ENCODE peak calls at places on chromosomes 3 and 15, in eight cellular contexts. J is tibial nerve, O is esophagus muscularis mucosa, B is H1, K is PC-3, Q is transverse colon, X is left ventricle myocardium inferior, D is SJCRH30. R is an unnamed sample.

GRCh38 chr3:59425942-59426341 is 376.1 kb upstream of the CFAP20DC start:
- DNase-seq in X (no peak), Q (no peak), K (no peak), B (no peak), O (no peak), D (no peak), J (no peak), R (no peak)

GRCh38 chr3:105715372-105715771 is 153.4 kb downstream of the CBLB start:
- DNase-seq in J (no peak), O (no peak), X (no peak), D (no peak), B (no peak), K (peak; percentile 27), Q (no peak), R (no peak)

GRCh38 chr3:140809326-140809725 is 131.5 kb downstream of the TRIM42 start:
- DNase-seq in X (no peak), J (no peak), B (no peak), K (no peak), D (peak; percentile 63), O (no peak), Q (no peak), R (no peak)

GRCh38 chr15:39145146-39145545 is 435.7 kb upstream of the THBS1 start:
- DNase-seq in J (no peak), X (no peak), K (no peak), B (no peak), Q (no peak), D (no peak), O (no peak), R (no peak)

GRCh38 chr15:88391006-88391405 is 76.2 kb downstream of the MRPL46 start:
- DNase-seq in D (no peak), Q (no peak), J (no peak), X (no peak), B (no peak), K (no peak), O (no peak), R (no peak)

GRCh38 chr3:12177131-12177530 is 18.4 kb upstream of the TIMP4 start:
- DNase-seq in K (no peak), Q (no peak), O (no peak), X (no peak), D (no peak), B (no peak), J (no peak), R (no peak)

GRCh38 chr15:42688301-42688700 is 48.6 kb downstream of the CDAN1 start:
- DNase-seq in D (no peak), Q (no peak), X (no peak), J (no peak), K (no peak), O (no peak), B (no peak), R (no peak)

GRCh38 chr15:35886765-35887164 is 340.8 kb upstream of the DPH6 start:
- DNase-seq in D (no peak), X (no peak), O (no peak), J (no peak), B (no peak), Q (no peak), K (peak; percentile 62), R (no peak)

GRCh38 chr3:141091416-141091815 is 40.3 kb downstream of the SPSB4 start:
- DNase-seq in B (no peak), X (no peak), K (no peak), J (no peak), O (no peak), Q (no peak), D (no peak), R (no peak)

GRCh38 chr15:57297163-57297593 is 79.1 kb upstream of the CGNL1 start:
- DNase-seq in Q (no peak), O (no peak), X (no peak), J (no peak), B (no peak), K (no peak), D (no peak), R (no peak)

GRCh38 chr3:171351676-171352075 is 108.5 kb downstream of the TNIK start:
- DNase-seq in J (no peak), O (no peak), B (no peak), Q (no peak), D (peak; percentile 51), X (no peak), K (peak; percentile 98), R (no peak)

GRCh38 chr3:42605550-42606173 is 5.2 kb downstream of the NKTR start:
- DNase-seq in D (no peak), B (no peak), Q (no peak), O (no peak), J (no peak), X (no peak), K (no peak), R (no peak)

GRCh38 chr3:109125902-109126301 is 8.0 kb upstream of the MORC1 start:
- DNase-seq in O (no peak), D (no peak), X (no peak), J (no peak), B (no peak), Q (no peak), K (peak; percentile 19), R (no peak)

GRCh38 chr15:63050737-63051700 is 8.5 kb downstream of the TPM1 start:
- DNase-seq in B (no peak), K (peak; percentile 79), J (no peak), D (no peak), X (no peak), O (no peak), Q (peak; percentile 70), R (no peak)

GRCh38 chr15:28933710-28934445 is 48.1 kb downstream of the APBA2 start:
- DNase-seq in Q (no peak), J (no peak), K (no peak), X (no peak), D (no peak), B (no peak), O (no peak), R (no peak)

GRCh38 chr3:194945508-194945907 is 259.8 kb downstream of the FAM43A start:
- DNase-seq in D (no peak), O (no peak), X (no peak), B (no peak), K (no peak), Q (no peak), J (no peak), R (no peak)

GRCh38 chr3:177427540-177427939 is 230.3 kb upstream of the TBL1XR1 start:
- DNase-seq in O (no peak), K (peak; percentile 35), B (no peak), D (no peak), Q (no peak), J (no peak), X (no peak), R (no peak)

GRCh38 chr3:52827866-52828376 is 2.6 kb downstream of the ITIH4 start:
- DNase-seq in D (no peak), J (no peak), O (no peak), B (no peak), X (no peak), K (no peak), Q (no peak), R (no peak)

GRCh38 chr15:62940755-62941361 is 101.7 kb upstream of the TPM1 start:
- DNase-seq in O (peak; percentile 94), Q (peak; percentile 51), K (peak; percentile 78), J (peak; percentile 30), B (no peak), D (peak; percentile 72), X (peak; percentile 71), R (peak; percentile 85)

GRCh38 chr3:12195231-12195630 is 36.5 kb upstream of the TIMP4 start:
- DNase-seq in B (no peak), O (peak; percentile 74), J (no peak), Q (no peak), D (no peak), X (no peak), K (peak; percentile 35), R (no peak)

GRCh38 chr3:153553605-153553945 is 391.5 kb downstream of the RAP2B start:
- DNase-seq in X (no peak), D (no peak), K (no peak), O (no peak), B (no peak), J (no peak), Q (no peak), R (no peak)
- H3K36me3 ChIP-seq in X (no peaks in the 10 kb centered on the region), D (no peaks in the 10 kb centered on the region), K (no peaks in the 10 kb centered on the region), O (no peaks in the 10 kb centered on the region), B (no peaks in the 10 kb centered on the region), J (no peaks in the 10 kb centered on the region), Q (no peaks in the 10 kb centered on the region), R (no peaks in the 10 kb centered on the region)

GRCh38 chr3:14401692-14402303 is 608 bp upstream of the SLC6A6 start:
- DNase-seq in J (no peak), X (no peak), D (no peak), O (no peak), K (no peak), B (no peak), Q (no peak), R (no peak)
- H3K4me3 ChIP-seq in J (peak overlapping the region; percentile 63), X (peak overlapping the region; percentile 86), D (peak overlapping the region; percentile 76), O (peak overlapping the region; percentile 60), K (peak overlapping the region; percentile 95), B (peak overlapping the region; percentile 27), Q (peak overlapping the region; percentile 79), R (peak overlapping the region; percentile 75)

GRCh38 chr3:183951459-183951858 is 66.2 kb downstream of the ABCC5 start:
- DNase-seq in O (no peak), B (no peak), D (no peak), K (no peak), J (no peak), X (no peak), Q (no peak), R (no peak)

GRCh38 chr3:183954875-183955274 is 62.8 kb downstream of the ABCC5 start:
- DNase-seq in O (no peak), K (no peak), B (peak; percentile 23), D (no peak), X (no peak), Q (no peak), J (no peak), R (no peak)

GRCh38 chr3:183949690-183950089 is 65.0 kb upstream of the PARL start:
- DNase-seq in D (no peak), J (no peak), X (no peak), Q (no peak), K (no peak), B (no peak), O (no peak), R (no peak)

GRCh38 chr3:183958226-183958625 is 59.5 kb downstream of the ABCC5 start:
- DNase-seq in Q (no peak), B (no peak), K (peak; percentile 73), X (no peak), J (no peak), D (no peak), O (no peak), R (no peak)

DNA sequence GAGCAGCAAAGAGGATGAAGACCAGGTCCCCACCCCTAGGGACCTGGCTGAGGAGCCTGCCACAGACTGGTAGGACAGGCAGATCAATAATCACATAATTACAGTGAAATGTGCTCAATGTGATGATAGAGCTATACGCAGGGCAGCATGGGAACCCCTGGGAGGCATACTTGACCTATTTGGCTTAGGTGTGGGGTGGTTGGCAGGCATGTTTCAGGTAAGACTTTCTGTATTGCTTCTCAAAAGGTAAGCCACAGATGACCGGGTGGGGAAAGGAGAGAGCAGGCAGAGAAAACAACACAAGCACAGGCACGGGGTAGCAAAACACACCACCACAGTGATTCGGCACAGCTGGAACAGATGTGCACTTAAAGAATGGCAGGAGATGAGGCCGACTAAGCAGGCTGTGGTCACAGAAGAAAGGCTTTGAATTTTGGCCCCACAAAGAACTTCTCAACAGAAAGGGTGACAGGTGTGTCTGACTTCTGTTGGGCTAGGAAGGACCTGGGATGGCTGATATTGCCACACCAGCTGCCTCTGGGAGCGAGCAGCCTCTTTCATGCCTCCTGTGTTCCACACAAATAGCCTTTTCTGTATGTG is 64.1 kb downstream of the ABCC5 start:
- DNase-seq in O (no peak), X (no peak), J (no peak), Q (no peak), D (no peak), K (no peak), B (no peak), R (no peak)
- H3K27ac ChIP-seq in O (no peak overlapping the region), X (no peak overlapping the region), J (no peak overlapping the region), Q (no peak overlapping the region), D (no peak overlapping the region), K (no peak overlapping the region), B (no peak overlapping the region), R (no peak overlapping the region)

GRCh38 chr3:196533260-196533681 is 18.1 kb upstream of the SMCO1 start:
- DNase-seq in D (no peak), J (no peak), K (no peak), B (peak; percentile 66), Q (no peak), X (no peak), O (no peak), R (no peak)
- H3K36me3 ChIP-seq in D (no peaks in the 10 kb centered on the region), J (no peaks in the 10 kb centered on the region), K (no peaks in the 10 kb centered on the region), B (no peaks in the 10 kb centered on the region), Q (no peaks in the 10 kb centered on the region), X (no peaks in the 10 kb centered on the region), O (no peaks in the 10 kb centered on the region), R (no peaks in the 10 kb centered on the region)

R was measured in heart right ventricle.